ENCODE peak calls at places on chromosome 15, in five cellular contexts. One of them, this sample, is unnamed.

GRCh38 chr15:101183926-101184305 is 67.9 kb downstream of the CHSY1 start:
- DNase-seq in A549: no peak
- DNase-seq in mucosa of descending colon: no peak
- DNase-seq in PC-9: no peak
- DNase-seq in uterus: no peak
- DNase-seq in this sample: no peak

GRCh38 chr15:29815000-29815704 is 7.1 kb downstream of the TJP1 start:
- DNase-seq in A549: peak; percentile 64
- DNase-seq in mucosa of descending colon: no peak
- DNase-seq in PC-9: no peak
- DNase-seq in uterus: no peak
- DNase-seq in this sample: no peak

GRCh38 chr15:60391722-60392340 is 6.0 kb downstream of the ANXA2 start:
- DNase-seq in A549: no peak
- DNase-seq in mucosa of descending colon: no peak
- DNase-seq in PC-9: no peak
- DNase-seq in uterus: no peak
- DNase-seq in this sample: no peak

GRCh38 chr15:85744636-85745422 is 49.9 kb downstream of the KLHL25 start:
- DNase-seq in A549: no peak
- DNase-seq in mucosa of descending colon: no peak
- DNase-seq in PC-9: no peak
- DNase-seq in uterus: peak; percentile 16
- DNase-seq in this sample: no peak

GRCh38 chr15:98154863-98155262 is 194.4 kb downstream of the ARRDC4 start:
- DNase-seq in A549: peak; percentile 18
- DNase-seq in mucosa of descending colon: no peak
- DNase-seq in PC-9: peak; percentile 43
- DNase-seq in uterus: no peak
- DNase-seq in this sample: no peak

GRCh38 chr15:96348112-96349027 is 17.9 kb downstream of the NR2F2 start:
- DNase-seq in A549: no peak
- DNase-seq in mucosa of descending colon: no peak
- DNase-seq in PC-9: no peak
- DNase-seq in uterus: no peak
- DNase-seq in this sample: no peak

GRCh38 chr15:53665930-53666329 is 93.5 kb downstream of the WDR72 start:
- DNase-seq in A549: no peak
- DNase-seq in mucosa of descending colon: no peak
- DNase-seq in PC-9: no peak
- DNase-seq in uterus: no peak
- DNase-seq in this sample: no peak

GRCh38 chr15:42107483-42107882 is 13.1 kb upstream of the PLA2G4D start:
- DNase-seq in A549: no peak
- DNase-seq in mucosa of descending colon: peak; percentile 96
- DNase-seq in PC-9: no peak
- DNase-seq in uterus: no peak
- DNase-seq in this sample: no peak

GRCh38 chr15:72934006-72934405 is 118.3 kb upstream of the NEO1 start:
- DNase-seq in A549: no peak
- DNase-seq in mucosa of descending colon: no peak
- DNase-seq in PC-9: no peak
- DNase-seq in uterus: no peak
- DNase-seq in this sample: no peak

GRCh38 chr15:85412956-85413854 is 32.8 kb downstream of the AKAP13 start:
- DNase-seq in A549: peak; percentile 93
- DNase-seq in mucosa of descending colon: peak; percentile 68
- DNase-seq in PC-9: peak; percentile 90
- DNase-seq in uterus: peak; percentile 63
- DNase-seq in this sample: peak; percentile 23

GRCh38 chr15:49831206-49831965 is 210.5 kb downstream of the DTWD1 start:
- DNase-seq in A549: peak; percentile 73
- DNase-seq in mucosa of descending colon: no peak
- DNase-seq in PC-9: no peak
- DNase-seq in uterus: peak; percentile 28
- DNase-seq in this sample: peak; percentile 44

GRCh38 chr15:77603616-77604406 is 28.9 kb downstream of the LINGO1 start:
- DNase-seq in A549: no peak
- DNase-seq in mucosa of descending colon: no peak
- DNase-seq in PC-9: no peak
- DNase-seq in uterus: no peak
- DNase-seq in this sample: no peak

GRCh38 chr15:26590673-26591072 is 182.2 kb downstream of the GABRB3 start:
- DNase-seq in A549: no peak
- DNase-seq in mucosa of descending colon: no peak
- DNase-seq in PC-9: no peak
- DNase-seq in uterus: no peak
- DNase-seq in this sample: no peak

GRCh38 chr15:101088788-101089578 is 162.9 kb downstream of the CHSY1 start:
- DNase-seq in A549: peak; percentile 66
- DNase-seq in mucosa of descending colon: peak; percentile 88
- DNase-seq in PC-9: no peak
- DNase-seq in uterus: peak; percentile 55
- DNase-seq in this sample: peak; percentile 68

GRCh38 chr15:60370804-60371700 is 26.7 kb downstream of the ANXA2 start:
- DNase-seq in A549: peak; percentile 98
- DNase-seq in mucosa of descending colon: peak; percentile 76
- DNase-seq in PC-9: peak; percentile 74
- DNase-seq in uterus: peak; percentile 89
- DNase-seq in this sample: no peak

GRCh38 chr15:29143909-29144308 is 125.7 kb downstream of the NSMCE3 start:
- DNase-seq in A549: no peak
- DNase-seq in mucosa of descending colon: no peak
- DNase-seq in PC-9: no peak
- DNase-seq in uterus: no peak
- DNase-seq in this sample: no peak

GRCh38 chr15:91522609-91523332 is 330.7 kb upstream of the SLCO3A1 start:
- DNase-seq in A549: peak; percentile 59
- DNase-seq in mucosa of descending colon: no peak
- DNase-seq in PC-9: no peak
- DNase-seq in uterus: no peak
- DNase-seq in this sample: no peak

GRCh38 chr15:77617507-77618285 is 15.0 kb downstream of the LINGO1 start:
- DNase-seq in A549: peak; percentile 69
- DNase-seq in mucosa of descending colon: peak; percentile 52
- DNase-seq in PC-9: no peak
- DNase-seq in uterus: no peak
- DNase-seq in this sample: no peak

GRCh38 chr15:34890424-34890823 is 79.1 kb downstream of the AQR start:
- DNase-seq in A549: no peak
- DNase-seq in mucosa of descending colon: no peak
- DNase-seq in PC-9: no peak
- DNase-seq in uterus: no peak
- DNase-seq in this sample: no peak

GRCh38 chr15:66657062-66658020 is 44.7 kb upstream of the SMAD6 start:
- DNase-seq in A549: no peak
- DNase-seq in mucosa of descending colon: no peak
- DNase-seq in PC-9: no peak
- DNase-seq in uterus: no peak
- DNase-seq in this sample: no peak

GRCh38 chr15:56871180-56871579 is 47.3 kb upstream of the TCF12 start:
- DNase-seq in A549: peak; percentile 53
- DNase-seq in mucosa of descending colon: no peak
- DNase-seq in PC-9: peak; percentile 81
- DNase-seq in uterus: no peak
- DNase-seq in this sample: no peak

GRCh38 chr15:64044315-64045105 is 1.8 kb downstream of the DAPK2 start:
- DNase-seq in A549: no peak
- DNase-seq in mucosa of descending colon: no peak
- DNase-seq in PC-9: no peak
- DNase-seq in uterus: no peak
- DNase-seq in this sample: no peak

GRCh38 chr15:66743204-66743603 is 41.2 kb downstream of the SMAD6 start:
- DNase-seq in A549: no peak
- DNase-seq in mucosa of descending colon: no peak
- DNase-seq in PC-9: no peak
- DNase-seq in uterus: no peak
- DNase-seq in this sample: no peak

GRCh38 chr15:22806664-22807063 is 20.2 kb downstream of the NIPA1 start:
- DNase-seq in A549: no peak
- DNase-seq in mucosa of descending colon: no peak
- DNase-seq in PC-9: no peak
- DNase-seq in uterus: no peak
- DNase-seq in this sample: no peak

GRCh38 chr15:96657096-96657495 is 326.6 kb downstream of the NR2F2 start:
- DNase-seq in A549: no peak
- DNase-seq in mucosa of descending colon: no peak
- DNase-seq in PC-9: no peak
- DNase-seq in uterus: no peak
- DNase-seq in this sample: no peak

GRCh38 chr15:98124576-98124975 is 164.1 kb downstream of the ARRDC4 start:
- DNase-seq in A549: no peak
- DNase-seq in mucosa of descending colon: no peak
- DNase-seq in PC-9: no peak
- DNase-seq in uterus: no peak
- DNase-seq in this sample: no peak

GRCh38 chr15:40776537-40777141 is 6.9 kb downstream of the C15orf62 start:
- DNase-seq in A549: no peak
- DNase-seq in mucosa of descending colon: no peak
- DNase-seq in PC-9: peak; percentile 89
- DNase-seq in uterus: no peak
- DNase-seq in this sample: no peak

GRCh38 chr15:99016680-99017321 is 9.2 kb upstream of the PGPEP1L start:
- DNase-seq in A549: peak; percentile 44
- DNase-seq in mucosa of descending colon: no peak
- DNase-seq in PC-9: peak; percentile 48
- DNase-seq in uterus: no peak
- DNase-seq in this sample: peak; percentile 25

GRCh38 chr15:52523192-52523591 is 5.5 kb downstream of the MYO5A start:
- DNase-seq in A549: no peak
- DNase-seq in mucosa of descending colon: no peak
- DNase-seq in PC-9: no peak
- DNase-seq in uterus: no peak
- DNase-seq in this sample: no peak

GRCh38 chr15:71678191-71678590 is 132.2 kb upstream of the NR2E3 start:
- DNase-seq in A549: no peak
- DNase-seq in mucosa of descending colon: no peak
- DNase-seq in PC-9: no peak
- DNase-seq in uterus: no peak
- DNase-seq in this sample: no peak

GRCh38 chr15:71680079-71680461 is 130.3 kb upstream of the NR2E3 start:
- DNase-seq in A549: no peak
- DNase-seq in mucosa of descending colon: peak; percentile 15
- DNase-seq in PC-9: peak; percentile 83
- DNase-seq in uterus: no peak
- DNase-seq in this sample: no peak

GRCh38 chr15:71677352-71677751 is 133.0 kb upstream of the NR2E3 start:
- DNase-seq in A549: no peak
- DNase-seq in mucosa of descending colon: no peak
- DNase-seq in PC-9: no peak
- DNase-seq in uterus: no peak
- DNase-seq in this sample: no peak

GRCh38 chr15:71677766-71678165 is 132.6 kb upstream of the NR2E3 start:
- DNase-seq in A549: no peak
- DNase-seq in mucosa of descending colon: no peak
- DNase-seq in PC-9: no peak
- DNase-seq in uterus: no peak
- DNase-seq in this sample: no peak

GRCh38 chr15:71679223-71680078 is 130.9 kb upstream of the NR2E3 start:
- DNase-seq in A549: no peak
- DNase-seq in mucosa of descending colon: no peak
- DNase-seq in PC-9: peak; percentile 43
- DNase-seq in uterus: peak; percentile 51
- DNase-seq in this sample: no peak
- H3K4me1 ChIP-seq in A549: peaks cover 53% of the 10 kb centered on the region
- H3K4me1 ChIP-seq in mucosa of descending colon: peaks cover 12% of the 10 kb centered on the region
- H3K4me1 ChIP-seq in PC-9: peaks cover 59% of the 10 kb centered on the region
- H3K4me1 ChIP-seq in uterus: peaks cover 15% of the 10 kb centered on the region
- H3K4me1 ChIP-seq in this sample: peaks cover 63% of the 10 kb centered on the region

DNA sequence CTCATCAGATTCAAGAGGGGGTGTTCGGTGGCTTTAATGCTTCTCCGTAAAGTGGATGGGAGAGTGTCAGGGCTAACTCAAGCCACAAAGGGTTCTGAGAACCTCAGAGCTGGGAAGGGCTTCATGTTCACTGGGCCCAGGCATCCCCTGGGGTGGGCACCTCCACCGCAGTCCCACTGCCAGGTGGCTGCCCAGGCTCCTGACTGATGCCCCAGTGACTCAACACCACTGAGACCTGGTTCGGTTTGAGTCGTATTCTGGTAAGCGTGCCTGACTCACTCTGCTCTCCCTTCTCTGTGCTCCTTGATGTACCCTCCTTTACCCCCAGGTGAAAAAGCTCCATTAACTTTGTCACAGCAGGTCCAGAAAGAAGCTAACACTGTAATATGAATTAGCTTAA is 304.6 kb downstream of the RPLP1 start:
- DNase-seq in A549: no peak
- DNase-seq in mucosa of descending colon: no peak
- DNase-seq in PC-9: no peak
- DNase-seq in uterus: no peak
- DNase-seq in this sample: no peak
- H3K4me3 ChIP-seq in A549: no peak overlapping the region
- H3K4me3 ChIP-seq in mucosa of descending colon: no peak overlapping the region
- H3K4me3 ChIP-seq in PC-9: no peak overlapping the region
- H3K4me3 ChIP-seq in uterus: no peak overlapping the region
- H3K4me3 ChIP-seq in this sample: no peak overlapping the region

DNA sequence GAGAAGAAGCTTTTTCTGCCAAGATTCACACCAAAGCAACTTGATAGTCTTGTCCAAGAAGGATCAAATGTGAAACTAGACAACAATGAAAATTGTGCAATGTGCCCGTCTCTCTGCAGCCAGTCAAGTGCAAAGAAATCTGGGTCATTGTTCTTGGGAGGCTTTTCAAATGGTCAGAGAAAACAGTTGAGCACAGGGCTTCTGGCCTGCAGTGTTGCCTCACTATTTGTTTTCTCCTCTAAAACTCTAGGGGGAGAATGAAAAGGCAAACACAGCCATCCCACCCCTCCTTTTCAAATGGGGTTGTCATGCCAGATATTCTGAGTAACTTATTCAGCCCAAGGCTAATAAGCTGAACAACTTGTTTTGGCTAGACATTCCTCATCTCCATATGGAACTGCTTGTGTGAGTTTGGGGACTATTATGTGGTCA is 417.6 kb upstream of the CDIN1 start:
- DNase-seq in A549: peak; percentile 66
- DNase-seq in mucosa of descending colon: no peak
- DNase-seq in PC-9: peak; percentile 54
- DNase-seq in uterus: no peak
- DNase-seq in this sample: peak; percentile 6
- TF ChIP-seq CTCF in A549: no peak
- TF ChIP-seq CTCF in mucosa of descending colon: no peak
- TF ChIP-seq CTCF in PC-9: no peak
- TF ChIP-seq CTCF in uterus: no peak
- TF ChIP-seq CTCF in this sample: no peak

GRCh38 chr15:67777071-67777470 is 48.2 kb upstream of the SKOR1 start:
- DNase-seq in A549: no peak
- DNase-seq in mucosa of descending colon: no peak
- DNase-seq in PC-9: no peak
- DNase-seq in uterus: no peak
- DNase-seq in this sample: no peak

GRCh38 chr15:67781061-67781460 is 44.2 kb upstream of the SKOR1 start:
- DNase-seq in A549: no peak
- DNase-seq in mucosa of descending colon: no peak
- DNase-seq in PC-9: no peak
- DNase-seq in uterus: no peak
- DNase-seq in this sample: no peak

GRCh38 chr15:67781907-67782559 is 43.3 kb upstream of the SKOR1 start:
- DNase-seq in A549: no peak
- DNase-seq in mucosa of descending colon: no peak
- DNase-seq in PC-9: no peak
- DNase-seq in uterus: no peak
- DNase-seq in this sample: no peak

GRCh38 chr15:67777773-67778172 is 47.5 kb upstream of the SKOR1 start:
- DNase-seq in A549: no peak
- DNase-seq in mucosa of descending colon: no peak
- DNase-seq in PC-9: no peak
- DNase-seq in uterus: no peak
- DNase-seq in this sample: no peak

GRCh38 chr15:67779160-67780111 is 45.9 kb upstream of the SKOR1 start:
- DNase-seq in A549: no peak
- DNase-seq in mucosa of descending colon: no peak
- DNase-seq in PC-9: no peak
- DNase-seq in uterus: no peak
- DNase-seq in this sample: no peak
- H3K4me1 ChIP-seq in A549: no peaks in the 10 kb centered on the region
- H3K4me1 ChIP-seq in mucosa of descending colon: no peaks in the 10 kb centered on the region
- H3K4me1 ChIP-seq in PC-9: no peaks in the 10 kb centered on the region
- H3K4me1 ChIP-seq in uterus: no peaks in the 10 kb centered on the region
- H3K4me1 ChIP-seq in this sample: no peaks in the 10 kb centered on the region

This sample was measured in heart right ventricle.